ENCODE peak calls at places on chromosomes 5 and 9, in six cellular contexts. Y, J, E, Q, H and I are unnamed samples.

GRCh38 chr5:147539053-147539452 is 29.2 kb upstream of the DPYSL3 start:
- DNase-seq in Y (no peak), J (no peak), E (no peak), Q (peak; percentile 42), H (peak; percentile 70), I (no peak)

GRCh38 chr5:146243217-146243616 is 39.8 kb downstream of the RBM27 start:
- DNase-seq in Y (no peak), J (no peak), E (no peak), Q (no peak), H (no peak), I (no peak)

GRCh38 chr9:133770076-133770777 is 32.1 kb upstream of the SARDH start:
- DNase-seq in Y (no peak), J (no peak), E (peak; percentile 13), Q (no peak), H (no peak), I (no peak)

GRCh38 chr5:98031926-98032325 is 741.5 kb upstream of the RGMB start:
- DNase-seq in Y (no peak), J (no peak), E (no peak), Q (no peak), H (peak; percentile 15), I (no peak)

GRCh38 chr5:137995747-137996123 is 37.1 kb downstream of the FAM13B start:
- DNase-seq in Y (no peak), J (no peak), E (no peak), Q (no peak), H (no peak), I (no peak)

GRCh38 chr9:37327553-37327952 is 94.9 kb upstream of the GRHPR start:
- DNase-seq in Y (no peak), J (no peak), E (no peak), Q (no peak), H (no peak), I (no peak)

GRCh38 chr9:34272146-34272545 is 56.9 kb downstream of the KIF24 start:
- DNase-seq in Y (no peak), J (no peak), E (no peak), Q (no peak), H (peak; percentile 17), I (no peak)

GRCh38 chr5:119597728-119598298 is 31.5 kb upstream of the FAM170A start:
- DNase-seq in Y (no peak), J (no peak), E (no peak), Q (no peak), H (no peak), I (no peak)

GRCh38 chr9:114924327-114924726 is 6.1 kb downstream of the TNFSF8 start:
- DNase-seq in Y (no peak), J (no peak), E (no peak), Q (no peak), H (no peak), I (no peak)

GRCh38 chr9:88005146-88005750 is 30.9 kb upstream of the CDK20 start:
- DNase-seq in Y (no peak), J (no peak), E (no peak), Q (no peak), H (peak; percentile 68), I (no peak)

GRCh38 chr5:65390208-65390607 is 91.5 kb downstream of the ADAMTS6 start:
- DNase-seq in Y (no peak), J (no peak), E (no peak), Q (no peak), H (no peak), I (no peak)
- TF ChIP-seq CTCF in Y (no peak), J (no peak), E (no peak), Q (no peak), H (no peak), I (no peak)

DNA sequence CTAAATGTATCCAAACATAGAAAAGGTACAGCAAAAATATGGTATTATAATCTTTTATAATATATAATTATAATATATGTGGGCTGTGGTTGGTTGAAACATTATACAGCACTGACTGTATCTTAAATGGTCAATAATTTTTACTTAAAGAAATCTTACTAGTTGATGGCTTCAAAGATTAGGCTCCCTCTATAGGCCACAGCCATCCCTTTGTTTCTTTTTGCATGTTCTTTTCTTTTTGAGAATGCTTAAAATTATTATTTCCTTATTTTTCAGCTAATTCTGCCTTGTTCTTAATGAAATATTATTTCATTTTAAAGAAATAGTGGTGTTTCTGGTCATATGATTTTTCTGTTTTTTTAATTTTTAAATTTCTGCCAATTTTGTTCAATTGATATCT is 128.5 kb downstream of the MAST4 start:
- DNase-seq in Y (no peak), J (no peak), E (no peak), Q (no peak), H (no peak), I (no peak)
- TF ChIP-seq CTCF in Y (no peak), J (no peak), E (no peak), Q (peak; percentile 34), H (peak; percentile 27), I (no peak)

GRCh38 chr9:113587471-113588031 is 124.0 kb downstream of the RGS3 start:
- DNase-seq in Y (no peak), J (peak; percentile 60), E (no peak), Q (no peak), H (peak; percentile 39), I (no peak)
- TF ChIP-seq CTCF in Y (no peak), J (no peak), E (no peak), Q (no peak), H (peak; percentile 36), I (no peak)

DNA sequence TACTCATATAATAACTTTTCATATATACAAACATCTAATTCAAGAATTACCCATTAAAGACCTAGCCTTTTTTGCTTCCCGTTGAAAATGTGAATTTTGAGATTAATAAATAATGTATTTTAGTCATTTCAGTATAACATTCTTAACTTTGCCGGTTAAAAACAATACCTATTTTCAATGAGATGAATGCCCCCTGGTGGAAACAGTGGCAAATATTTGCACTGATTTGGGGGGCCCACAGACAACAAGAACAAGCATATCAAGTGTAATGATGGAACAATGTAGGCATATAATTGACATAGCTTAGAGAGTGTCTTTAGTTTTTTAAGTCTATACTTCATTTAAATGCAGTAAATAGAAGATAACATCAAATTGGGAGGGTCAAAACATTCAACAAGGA is 111.9 kb downstream of the NTRK2 start:
- DNase-seq in Y (no peak), J (peak; percentile 35), E (no peak), Q (peak; percentile 13), H (peak; percentile 16), I (no peak)
- TF ChIP-seq CTCF in Y (peak; percentile 55), J (peak; percentile 61), E (no peak), Q (peak; percentile 55), H (peak; percentile 44), I (peak; percentile 8)